ENCODE peak calls at places on chromosomes 12 and 14, in nine cellular contexts. L is esophagus squamous epithelium; R is T-cell; W is activated T-cell treated with anti-CD3 and anti-CD28 coated beads, Interleukin-2, amount 50 U/mL, for 4 hours; A is fibroblast of pulmonary artery; H is mucosa of gallbladder; E is NCI-H446; I is frontal cortex; N is Caki2. K is an unnamed sample.

GRCh38 chr14:99726538-99727095 is 42.5 kb downstream of the CYP46A1 start:
- DNase-seq in L (no peak), R (no peak), W (peak), A (no peak), H (no peak), E (no peak), I (no peak), N (no peak), K (no peak)

GRCh38 chr12:96073346-96074336 is 38.3 kb upstream of the LTA4H start:
- DNase-seq in L (no peak), R (no peak), W (no peak), A (peak), H (no peak), E (no peak), I (no peak), N (no peak), K (no peak)

GRCh38 chr14:68794856-68795601 is 2.2 kb upstream of the ZFP36L1 start:
- DNase-seq in L (no peak), R (no peak), W (peak), A (peak), H (peak), E (no peak), I (peak), N (no peak), K (peak)

GRCh38 chr14:65412881-65413738 is 580 bp downstream of the FUT8 start:
- DNase-seq in L (no peak), R (peak), W (peak), A (peak), H (peak), E (no peak), I (no peak), N (no peak), K (peak)

GRCh38 chr12:54160050-54160449 is 28.7 kb downstream of the SMUG1 start:
- DNase-seq in L (no peak), R (no peak), W (no peak), A (no peak), H (no peak), E (no peak), I (no peak), N (no peak), K (no peak)

GRCh38 chr12:15708396-15709070 is 80.7 kb downstream of the EPS8 start:
- DNase-seq in L (no peak), R (no peak), W (no peak), A (no peak), H (no peak), E (no peak), I (no peak), N (no peak), K (no peak)

GRCh38 chr12:122203968-122204828 is 689 bp downstream of the B3GNT4 start:
- DNase-seq in L (no peak), R (no peak), W (no peak), A (no peak), H (no peak), E (no peak), I (no peak), N (no peak), K (no peak)

GRCh38 chr14:35331605-35332516 is 39.7 kb downstream of the PSMA6 start:
- DNase-seq in L (no peak), R (no peak), W (no peak), A (peak), H (peak), E (no peak), I (no peak), N (peak), K (no peak)

GRCh38 chr12:38664661-38665269 is 240.6 kb downstream of the CPNE8 start:
- DNase-seq in L (no peak), R (no peak), W (no peak), A (peak), H (no peak), E (no peak), I (peak), N (peak), K (peak)

GRCh38 chr14:104948736-104949031 is 24.0 kb downstream of the PLD4 start:
- DNase-seq in L (no peak), R (no peak), W (no peak), A (no peak), H (no peak), E (no peak), I (no peak), N (no peak), K (no peak)

GRCh38 chr12:32102234-32102633 is 4.4 kb upstream of the BICD1 start:
- DNase-seq in L (no peak), R (no peak), W (no peak), A (peak), H (no peak), E (no peak), I (no peak), N (no peak), K (no peak)

GRCh38 chr12:25962932-25963525 is 4.5 kb downstream of the RASSF8 start:
- DNase-seq in L (no peak), R (no peak), W (no peak), A (peak), H (no peak), E (no peak), I (no peak), N (no peak), K (no peak)

GRCh38 chr12:92070054-92070863 is 75.4 kb downstream of the BTG1 start:
- DNase-seq in L (no peak), R (no peak), W (no peak), A (no peak), H (peak), E (no peak), I (no peak), N (peak), K (peak)

GRCh38 chr14:54396493-54397335 is at the start of gene CDKN3:
- DNase-seq in L (peak), R (peak), W (peak), A (peak), H (peak), E (peak), I (peak), N (peak), K (peak)

GRCh38 chr12:1496162-1496925 is 98.0 kb downstream of the FBXL14 start:
- DNase-seq in L (no peak), R (no peak), W (no peak), A (no peak), H (no peak), E (no peak), I (no peak), N (no peak), K (no peak)

GRCh38 chr14:26597136-26598080 is at the start of gene NOVA1:
- DNase-seq in L (no peak), R (no peak), W (no peak), A (peak), H (peak), E (peak), I (peak), N (peak), K (peak)